ENCODE peak calls at places on chromosomes 4 and X, in five cellular contexts. V is left lung, W is fibroblast of lung, U is mesenchymal stem cell, T is GM12865. Y is an unnamed sample.

GRCh38 chrX:108468486-108468885 is 28.8 kb downstream of the COL4A5 start:
- DNase-seq in T (no peak), W (peak), U (peak), V (no peak), Y (peak)

GRCh38 chr4:55947912-55948725 is 626 bp upstream of the CEP135 start:
- DNase-seq in W (peak), V (no peak), T (peak), U (peak), Y (peak)

GRCh38 chr4:3411676-3412075 is 30.1 kb upstream of the HGFAC start:
- DNase-seq in U (no peak), T (no peak), V (no peak), W (no peak), Y (no peak)

GRCh38 chr4:182969651-182970279 is 52.6 kb upstream of the DCTD start:
- DNase-seq in W (no peak), U (no peak), V (no peak), T (peak), Y (no peak)

GRCh38 chr4:167842487-167842886 is 249.8 kb upstream of the ANXA10 start:
- DNase-seq in T (no peak), U (no peak), V (no peak), W (no peak), Y (no peak)

GRCh38 chrX:1393871-1394615 is 2.1 kb upstream of the SLC25A6 start:
- DNase-seq in U (no peak), W (no peak), V (peak), T (no peak), Y (no peak)

GRCh38 chr4:103429283-103429682 is 231.1 kb upstream of the CENPE start:
- DNase-seq in U (no peak), W (no peak), V (no peak), T (peak), Y (peak)

GRCh38 chrX:14501312-14501711 is 28.0 kb upstream of the GLRA2 start:
- DNase-seq in W (no peak), U (no peak), V (no peak), T (no peak), Y (no peak)

GRCh38 chrX:44674906-44675305 is 132.2 kb upstream of the FUNDC1 start:
- DNase-seq in W (no peak), U (no peak), T (no peak), V (no peak), Y (no peak)

GRCh38 chr4:162485486-162485885 is 321.7 kb upstream of the FSTL5 start:
- DNase-seq in W (no peak), T (no peak), V (no peak), U (peak), Y (peak)

GRCh38 chr4:1627417-1628313 is 56.4 kb downstream of the FAM53A start:
- DNase-seq in T (no peak), W (no peak), V (peak), U (no peak), Y (no peak)

GRCh38 chr4:94722270-94722669 is 35.5 kb upstream of the BMPR1B start:
- DNase-seq in W (no peak), U (no peak), V (no peak), T (no peak), Y (no peak)

GRCh38 chrX:31036895-31037294 is 34.9 kb downstream of the FTHL17 start:
- DNase-seq in V (no peak), U (peak), T (peak), W (peak), Y (peak)

GRCh38 chr4:99293357-99293756 is 2.6 kb upstream of the ADH1A start:
- DNase-seq in T (no peak), V (no peak), W (no peak), U (no peak), Y (peak)

GRCh38 chr4:185424905-185425599 is 712 bp downstream of the UFSP2 start:
- DNase-seq in U (peak), T (peak), V (no peak), W (peak), Y (no peak)

GRCh38 chr4:147334478-147334877 is 146.4 kb upstream of the EDNRA start:
- DNase-seq in W (peak), U (peak), T (no peak), V (no peak), Y (no peak)

GRCh38 chr4:65383589-65384305 is 286.5 kb downstream of the EPHA5 start:
- DNase-seq in U (no peak), T (no peak), V (no peak), W (peak), Y (no peak)

GRCh38 chr4:154491341-154491679 is 289 bp downstream of the DCHS2 start:
- DNase-seq in T (no peak), W (peak), V (no peak), U (peak), Y (peak)

GRCh38 chr4:154491731-154492249 is at the start of gene DCHS2:
- DNase-seq in V (peak), W (no peak), U (no peak), T (no peak), Y (peak)

GRCh38 chr4:154490261-154490588 is 1.4 kb downstream of the DCHS2 start:
- DNase-seq in T (no peak), V (peak), W (no peak), U (no peak), Y (no peak)

GRCh38 chr4:154490589-154491340 is 834 bp downstream of the DCHS2 start:
- DNase-seq in U (no peak), T (no peak), W (no peak), V (peak), Y (peak)

DNA sequence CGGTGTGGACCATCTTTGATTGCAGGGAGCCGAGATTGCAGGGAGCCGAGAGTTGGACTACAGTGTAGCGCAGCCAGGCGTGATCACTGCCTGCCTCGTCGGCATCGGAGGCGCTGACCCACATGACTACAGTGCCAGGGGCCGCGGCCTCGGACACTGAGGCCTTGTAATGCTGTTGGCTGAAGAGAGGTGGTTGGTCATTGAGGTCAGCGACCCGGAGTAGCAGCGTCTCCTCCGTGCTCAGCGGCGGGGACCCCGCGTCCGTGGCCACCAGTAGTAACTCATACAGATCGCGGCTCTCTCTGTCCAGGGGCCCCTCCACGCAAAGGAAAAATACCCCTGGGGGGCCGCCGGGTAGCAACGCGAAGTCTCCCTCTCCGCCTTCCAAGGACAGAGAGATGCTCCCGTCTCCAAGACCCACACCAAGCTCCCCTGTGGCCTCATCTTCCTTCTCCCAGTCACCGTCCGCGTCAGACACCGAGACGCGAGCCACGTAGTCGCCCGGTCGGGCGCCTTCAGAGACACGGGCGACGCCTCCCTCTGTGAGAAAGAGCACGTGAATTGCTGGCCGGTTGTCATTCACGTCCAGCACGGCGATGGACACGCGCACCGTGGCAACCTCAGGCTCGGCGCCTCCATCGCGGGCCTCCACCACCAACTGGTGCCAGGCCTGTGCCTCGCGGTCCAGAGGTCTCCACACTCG is 1.9 kb downstream of the DCHS2 start:
- DNase-seq in V (peak), T (no peak), W (no peak), U (no peak), Y (no peak)
- H3K4me3 ChIP-seq in V (no peak), T (no peak), W (no peak), U (no peak), Y (no peak)

GRCh38 chr4:85498068-85498733 is 23.3 kb downstream of the ARHGAP24 start:
- DNase-seq in T (peak), W (peak), V (no peak), U (peak), Y (no peak)

GRCh38 chr4:85496933-85497332 is 22.0 kb downstream of the ARHGAP24 start:
- DNase-seq in W (peak), U (peak), T (no peak), V (no peak), Y (no peak)

GRCh38 chr4:85495621-85496020 is 20.7 kb downstream of the ARHGAP24 start:
- DNase-seq in V (no peak), W (no peak), U (no peak), T (no peak), Y (no peak)

GRCh38 chr4:85499573-85499972 is 24.6 kb downstream of the ARHGAP24 start:
- DNase-seq in W (no peak), U (no peak), T (no peak), V (no peak), Y (no peak)

DNA sequence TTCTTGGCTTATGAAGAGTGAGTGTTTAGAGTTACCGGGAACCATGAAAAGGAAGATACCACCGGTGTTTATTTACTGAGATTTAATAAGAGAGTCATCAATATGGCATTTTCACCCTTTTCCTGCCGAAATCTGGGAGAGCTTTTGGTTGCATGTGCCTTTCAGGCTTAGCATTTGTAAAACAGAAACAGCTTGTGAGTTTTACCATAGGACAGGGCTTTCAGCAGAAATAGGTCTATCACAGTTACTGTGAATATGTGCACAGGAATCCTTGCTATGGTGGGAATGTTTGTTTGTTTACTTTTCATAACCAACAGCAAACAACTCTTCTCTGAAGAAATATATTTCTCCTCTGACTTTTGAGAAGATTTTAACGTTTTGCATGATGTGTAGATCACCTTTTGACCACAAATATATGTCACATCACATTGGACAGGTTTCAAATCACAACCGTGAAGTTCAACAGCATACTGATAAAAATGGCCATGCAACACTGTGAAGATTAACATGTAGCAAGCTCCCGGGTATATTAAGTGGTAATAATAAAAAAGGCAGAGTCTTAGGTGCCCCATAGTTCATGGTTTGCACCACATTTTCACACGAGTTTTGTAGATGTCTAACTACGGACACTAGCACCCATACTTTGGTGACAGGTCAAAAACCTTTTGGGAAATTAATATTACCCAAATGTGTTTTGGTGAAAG is 21.3 kb downstream of the ARHGAP24 start:
- DNase-seq in T (no peak), U (peak), W (no peak), V (no peak), Y (no peak)
- H3K4me3 ChIP-seq in T (no peak), U (no peak), W (no peak), V (no peak), Y (no peak)

DNA sequence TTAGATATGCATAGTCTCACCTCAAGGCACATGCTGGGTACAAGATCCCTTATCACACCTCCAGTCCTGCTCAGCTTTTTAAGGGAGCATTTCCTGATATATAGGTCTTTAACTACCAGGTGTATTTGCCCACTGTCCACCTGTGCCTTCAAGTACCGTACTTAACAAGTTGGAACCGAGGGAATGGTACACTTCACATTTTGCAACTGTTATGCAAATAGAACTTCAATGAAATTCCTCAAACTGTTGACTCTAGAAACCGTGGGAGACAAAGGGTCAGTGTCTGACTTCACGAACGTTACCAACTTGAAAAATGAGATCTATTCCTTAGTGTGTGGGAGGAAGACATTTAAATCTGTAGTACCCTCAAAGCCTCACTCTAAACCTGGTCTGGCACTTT is 5.2 kb downstream of the TRIM2 start:
- DNase-seq in V (no peak), T (no peak), U (no peak), W (no peak), Y (no peak)
- H3K4me3 ChIP-seq in V (no peak), T (no peak), U (no peak), W (no peak), Y (no peak)

GRCh38 chrX:119885554-119886428 is 9.9 kb upstream of the AKAP14 start:
- DNase-seq in U (peak), V (no peak), T (peak), W (peak), Y (peak)

DNA sequence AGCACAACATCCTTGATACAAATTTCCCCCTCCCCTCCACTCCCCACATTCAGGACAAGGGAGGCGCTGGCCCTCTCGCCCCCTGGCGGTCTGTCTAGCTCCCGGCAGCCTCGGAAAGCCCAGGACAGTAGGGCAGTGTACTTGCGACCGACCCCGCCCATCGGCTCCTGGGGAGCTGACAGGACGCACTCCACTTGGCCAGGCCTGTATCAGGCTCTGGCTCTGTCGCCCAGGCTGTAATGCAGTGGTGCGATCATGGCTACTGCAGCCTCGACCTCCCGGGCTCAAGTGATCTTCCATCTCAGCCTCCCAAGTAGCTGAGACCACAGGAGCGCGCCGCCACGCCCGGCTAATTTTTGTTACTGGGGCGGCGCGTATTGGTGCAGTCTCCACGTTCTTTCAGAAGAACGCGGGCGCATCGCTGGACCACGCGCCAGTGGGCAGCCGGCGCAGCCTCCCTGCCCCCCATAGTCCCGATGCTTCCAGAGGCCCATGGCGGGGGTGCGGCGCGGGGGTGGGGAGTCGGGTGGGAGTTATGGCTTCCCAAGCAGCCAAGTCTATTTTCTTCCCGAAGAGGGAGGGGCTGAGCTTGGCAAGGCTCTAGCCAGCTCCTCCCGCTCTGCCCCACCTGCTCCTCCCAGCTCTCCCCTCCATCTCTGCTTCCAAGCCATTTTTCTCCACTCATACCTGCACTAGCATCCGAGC is 7.8 kb upstream of the AKAP14 start:
- DNase-seq in W (peak), V (peak), U (peak), T (peak), Y (peak)
- H3K4me3 ChIP-seq in W (peak), V (no peak), U (peak), T (peak), Y (peak)

DNA sequence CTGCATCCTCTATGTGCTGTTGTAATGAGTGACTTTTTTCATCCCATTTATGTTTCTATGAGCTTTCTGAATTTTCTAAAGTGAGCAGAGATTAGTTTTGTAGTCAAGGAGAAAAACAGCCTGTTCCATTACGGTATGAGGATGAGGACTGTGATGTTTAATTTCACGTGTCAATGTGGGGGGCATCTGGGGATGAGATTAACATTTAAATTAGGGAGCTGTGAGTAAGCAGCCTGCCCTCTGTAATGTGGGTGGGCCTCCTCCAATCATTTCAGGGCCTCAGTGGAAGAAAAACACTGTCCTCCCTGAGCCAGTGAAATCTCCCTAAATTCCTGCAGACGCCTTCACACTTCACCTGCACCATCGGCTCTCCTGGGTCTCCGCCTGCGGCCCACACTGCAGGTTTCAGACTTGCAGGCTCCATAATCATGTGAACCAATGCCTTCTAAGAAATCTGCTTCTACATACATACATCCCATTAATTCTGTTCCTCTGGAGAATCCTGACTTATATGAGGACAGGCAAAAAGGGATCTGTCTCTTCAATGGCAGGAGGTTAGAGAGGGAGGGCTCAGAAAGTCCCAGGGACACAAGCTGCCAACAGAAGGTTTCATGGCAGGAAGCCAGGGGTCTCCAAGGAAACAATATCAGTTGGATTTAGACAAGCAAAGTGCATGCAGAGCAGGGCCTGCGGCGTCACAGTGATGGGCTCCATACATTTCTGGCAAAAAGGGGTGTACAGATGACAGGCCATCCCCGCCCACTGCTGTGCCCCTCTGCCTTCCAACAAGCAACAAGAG is 121.6 kb downstream of the AFAP1 start:
- DNase-seq in W (peak), U (no peak), T (no peak), V (no peak), Y (peak)
- H3K4me3 ChIP-seq in W (no peak), U (no peak), T (no peak), V (no peak), Y (no peak)

GRCh38 chr4:7206856-7207567 is 14.7 kb downstream of the SORCS2 start:
- DNase-seq in V (peak), U (peak), W (peak), T (no peak), Y (peak)
- H3K4me3 ChIP-seq in V (no peak), U (no peak), W (no peak), T (no peak), Y (no peak)

GRCh38 chrX:72180539-72180938 is 1.0 kb upstream of the PIN4 start:
- DNase-seq in V (no peak), U (no peak), T (no peak), W (no peak), Y (peak)
- H3K4me3 ChIP-seq in V (peak), U (no peak), T (peak), W (peak), Y (peak)

DNA sequence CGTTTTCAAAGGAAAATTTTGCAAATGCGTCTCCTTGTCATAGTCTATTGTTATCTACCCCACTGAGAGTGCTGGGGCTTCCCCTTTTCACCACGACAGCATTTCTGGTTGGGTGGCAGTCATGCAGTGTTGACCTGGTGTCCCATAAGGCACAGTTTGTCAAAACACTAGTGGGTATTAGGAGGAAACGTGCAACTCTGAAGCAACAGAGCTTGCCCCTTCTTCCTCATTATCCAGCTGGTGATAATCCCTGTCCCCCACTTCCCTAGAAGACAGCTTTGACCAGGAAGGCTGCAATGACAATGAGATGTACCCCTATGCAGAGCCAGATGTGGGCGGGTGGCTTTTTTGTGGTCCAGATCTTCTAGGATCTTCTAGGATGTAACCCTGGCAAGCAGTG is 1.8 kb downstream of the TBC1D1 start:
- DNase-seq in V (no peak), W (no peak), T (peak), U (no peak), Y (no peak)
- H3K4me3 ChIP-seq in V (no peak), W (no peak), T (peak), U (no peak), Y (no peak)

GRCh38 chrX:53084043-53084570 is 1.9 kb downstream of the TSPYL2 start:
- DNase-seq in V (no peak), U (peak), W (no peak), T (no peak), Y (no peak)
- H3K4me3 ChIP-seq in V (no peak), U (no peak), W (peak), T (no peak), Y (no peak)

GRCh38 chrX:7219153-7219705 is 71.3 kb upstream of the PUDP start:
- DNase-seq in U (no peak), W (peak), T (peak), V (no peak), Y (no peak)
- H3K4me3 ChIP-seq in U (no peak), W (no peak), T (no peak), V (no peak), Y (no peak)

Y was measured in SJCRH30.